ENCODE peak calls at places on chromosomes 5 and 9, in ten cellular contexts. S is CD4-positive, alpha-beta T cell; Y is tibial nerve; I is CD8-positive, alpha-beta T cell; F is HCT116; N is breast epithelium; X is heart left ventricle; M is astrocyte; J is heart right ventricle; H is A673. D is an unnamed sample.
A peak's percentile ranks its signal among the peaks of the same experiment; 100 is the strongest.

GRCh38 chr5:31193591-31194457 is at the start of gene CDH6:
- DNase-seq in S (no peak), H (peak; percentile 69), J (peak; percentile 28), I (no peak), M (peak; percentile 73), Y (no peak), X (peak; percentile 13), N (no peak), F (no peak), D (peak; percentile 16)

GRCh38 chr9:112655633-112656032 is 62.3 kb downstream of the INIP start:
- DNase-seq in M (no peak), Y (no peak), H (no peak), F (no peak), S (no peak), I (no peak), X (no peak), J (no peak), N (no peak), D (no peak)

GRCh38 chr5:99543841-99544240 is 615.0 kb upstream of the CHD1 start:
- DNase-seq in S (no peak), I (no peak), X (no peak), Y (peak; percentile 6), M (peak; percentile 49), J (no peak), N (peak; percentile 54), H (no peak), F (no peak), D (no peak)

GRCh38 chr5:177458912-177459350 is 12.3 kb downstream of the PRR7 start:
- DNase-seq in N (no peak), Y (no peak), F (no peak), I (no peak), M (no peak), X (no peak), S (no peak), H (peak; percentile 37), J (no peak), D (no peak)

GRCh38 chr5:79005939-79006338 is 20.8 kb upstream of the ARSB start:
- DNase-seq in X (no peak), S (no peak), J (no peak), I (no peak), Y (no peak), H (no peak), N (no peak), M (no peak), F (no peak), D (no peak)

GRCh38 chr9:134060546-134060945 is 7.3 kb downstream of the BRD3 start:
- DNase-seq in X (no peak), F (no peak), J (no peak), Y (no peak), H (no peak), N (no peak), M (no peak), S (no peak), I (no peak), D (no peak)

GRCh38 chr5:11719888-11720481 is 184.3 kb downstream of the CTNND2 start:
- DNase-seq in X (peak; percentile 15), I (peak; percentile 23), S (no peak), H (peak; percentile 28), F (no peak), N (peak; percentile 20), M (peak; percentile 32), J (no peak), Y (peak; percentile 50), D (no peak)

GRCh38 chr9:77879344-77880089 is 152.1 kb downstream of the GNAQ start:
- DNase-seq in F (peak; percentile 31), X (no peak), M (peak; percentile 77), Y (no peak), J (no peak), I (no peak), S (no peak), N (no peak), H (no peak), D (no peak)

GRCh38 chr9:114097613-114098020 is 1.5 kb downstream of the KIF12 start:
- DNase-seq in X (no peak), H (peak; percentile 19), F (no peak), N (no peak), I (no peak), Y (no peak), J (no peak), M (peak; percentile 13), S (no peak), D (no peak)

GRCh38 chr5:139847790-139848507 is 52.3 kb downstream of the PSD2 start:
- DNase-seq in Y (no peak), J (peak; percentile 72), X (peak; percentile 56), M (peak; percentile 14), F (no peak), S (peak; percentile 70), H (peak; percentile 82), I (peak; percentile 75), N (no peak), D (peak; percentile 46)

GRCh38 chr9:110994771-110995241 is 43.5 kb downstream of the LPAR1 start:
- DNase-seq in H (peak; percentile 81), Y (no peak), S (no peak), N (no peak), X (no peak), F (no peak), I (no peak), M (no peak), J (no peak), D (no peak)

GRCh38 chr5:109755761-109756160 is 66.0 kb downstream of the MAN2A1 start:
- DNase-seq in X (no peak), S (no peak), H (no peak), Y (no peak), I (no peak), J (no peak), N (no peak), F (no peak), M (no peak), D (no peak)

GRCh38 chr9:101636247-101636646 is 41.5 kb upstream of the PPP3R2 start:
- DNase-seq in I (no peak), F (no peak), X (no peak), J (no peak), N (no peak), M (no peak), Y (no peak), H (no peak), S (no peak), D (no peak)

GRCh38 chr9:6049798-6050197 is 34.4 kb upstream of the RANBP6 start:
- DNase-seq in I (no peak), J (no peak), M (no peak), S (no peak), X (no peak), Y (no peak), F (peak; percentile 35), H (peak; percentile 10), N (no peak), D (no peak)

GRCh38 chr9:119933191-119933590 is 564.0 kb upstream of the BRINP1 start:
- DNase-seq in Y (no peak), H (no peak), N (no peak), F (no peak), M (no peak), X (no peak), J (no peak), I (no peak), S (no peak), D (no peak)

GRCh38 chr5:95727764-95728191 is 3.4 kb upstream of the RHOBTB3 start:
- DNase-seq in H (no peak), Y (no peak), S (no peak), F (no peak), N (no peak), X (no peak), M (peak; percentile 82), I (no peak), J (no peak), D (no peak)

GRCh38 chr9:79257671-79258410 is 313.9 kb upstream of the TLE4 start:
- DNase-seq in N (no peak), F (no peak), Y (no peak), J (no peak), M (no peak), I (no peak), H (no peak), S (no peak), X (no peak), D (no peak)

GRCh38 chr5:113047733-113048652 is 71.4 kb downstream of the DCP2 start:
- DNase-seq in I (no peak), F (no peak), X (peak; percentile 37), J (no peak), H (no peak), S (no peak), M (no peak), Y (no peak), N (no peak), D (no peak)

GRCh38 chr9:101353683-101354082 is 31.1 kb downstream of the BAAT start:
- DNase-seq in H (no peak), I (no peak), M (no peak), Y (no peak), X (no peak), F (no peak), N (no peak), S (no peak), J (no peak), D (no peak)

GRCh38 chr9:17725399-17726010 is 146.6 kb downstream of the SH3GL2 start:
- DNase-seq in X (no peak), Y (no peak), N (no peak), J (no peak), M (no peak), S (no peak), I (no peak), F (no peak), H (no peak), D (no peak)

GRCh38 chr5:122229551-122229950 is 82.5 kb upstream of the SNCAIP start:
- DNase-seq in X (no peak), N (no peak), J (no peak), S (no peak), M (no peak), Y (no peak), H (no peak), I (no peak), F (no peak), D (no peak)

GRCh38 chr9:126706698-126707053 is 92.9 kb downstream of the LMX1B start:
- DNase-seq in X (no peak), Y (no peak), H (no peak), M (no peak), N (no peak), F (no peak), I (no peak), S (no peak), J (no peak), D (no peak)
- H3K27me3 ChIP-seq in X (peaks cover 19% of the 10 kb centered on the region), Y (no peaks in the 10 kb centered on the region), H (no peaks in the 10 kb centered on the region), M (peaks cover 35% of the 10 kb centered on the region), N (no peaks in the 10 kb centered on the region), F (no peaks in the 10 kb centered on the region), I (peaks cover 8% of the 10 kb centered on the region), S (peaks cover 14% of the 10 kb centered on the region), J (peaks cover 55% of the 10 kb centered on the region), D (no peaks in the 10 kb centered on the region)

GRCh38 chr9:97638666-97639065 is 5.0 kb downstream of the NCBP1 start:
- DNase-seq in J (no peak), S (no peak), F (no peak), Y (no peak), M (no peak), X (no peak), H (peak; percentile 12), I (no peak), N (no peak), D (no peak)
- TF ChIP-seq CTCF in J (no peak), S (no peak), F (peak; percentile 38), Y (no peak), M (peak; percentile 25), X (no peak), H (peak; percentile 27), I (no peak), N (no peak), D (no peak)

GRCh38 chr9:131290039-131290766 is 680 bp downstream of the PLPP7 start:
- DNase-seq in M (no peak), I (no peak), S (no peak), Y (no peak), J (no peak), H (no peak), F (no peak), N (no peak), X (no peak), D (no peak)
- H3K27ac ChIP-seq in M (no peak overlapping the region), I (no peak overlapping the region), S (no peak overlapping the region), Y (peak overlapping the region; percentile 48), J (peak overlapping the region; percentile 95), H (no peak overlapping the region), F (no peak overlapping the region), N (peak overlapping the region; percentile 83), X (peak overlapping the region; percentile 84), D (peak overlapping the region; percentile 53)

GRCh38 chr9:127924736-127925444 is 5.7 kb downstream of the PIP5KL1 start:
- DNase-seq in N (no peak), H (no peak), S (no peak), F (no peak), I (no peak), X (no peak), Y (no peak), J (no peak), M (no peak), D (no peak)
- H3K27me3 ChIP-seq in N (no peaks in the 10 kb centered on the region), H (no peaks in the 10 kb centered on the region), S (no peaks in the 10 kb centered on the region), F (no peaks in the 10 kb centered on the region), I (no peaks in the 10 kb centered on the region), X (peaks cover 21% of the 10 kb centered on the region), Y (no peaks in the 10 kb centered on the region), J (peaks cover 73% of the 10 kb centered on the region), M (no peaks in the 10 kb centered on the region), D (peaks cover 12% of the 10 kb centered on the region)

D was measured in uterus.